ENCODE peak calls at places on chromosomes 1 and 21, in six cellular contexts. N, E, F, A, H and T are unnamed samples.

GRCh38 chr21:18499761-18500376 is 96.3 kb upstream of the TMPRSS15 start:
- DNase-seq in H (peak), A (peak), E (peak), F (peak), N (no peak), T (peak)

GRCh38 chr1:115317101-115318012 is 20.7 kb downstream of the NGF start:
- DNase-seq in F (peak), H (no peak), A (no peak), E (no peak), N (no peak), T (no peak)

GRCh38 chr1:14980801-14981200 is 172.7 kb upstream of the TMEM51 start:
- DNase-seq in H (no peak), F (no peak), N (no peak), A (no peak), E (no peak), T (no peak)

GRCh38 chr1:98979463-98979862 is 25.2 kb downstream of the PLPPR5 start:
- DNase-seq in E (no peak), H (no peak), A (no peak), N (no peak), F (no peak), T (no peak)

GRCh38 chr1:225735252-225736149 is 42.1 kb upstream of the SRP9 start:
- DNase-seq in A (no peak), E (peak), H (peak), F (peak), N (peak), T (no peak)

GRCh38 chr1:51956528-51957509 is 33.7 kb downstream of the RAB3B start:
- DNase-seq in E (no peak), N (no peak), H (no peak), F (no peak), A (peak), T (no peak)

GRCh38 chr1:177249231-177249630 is 78.5 kb downstream of the BRINP2 start:
- DNase-seq in F (no peak), A (no peak), H (no peak), N (no peak), E (peak), T (no peak)

GRCh38 chr1:22296701-22297591 is 154.0 kb upstream of the WNT4 start:
- DNase-seq in H (no peak), N (no peak), E (no peak), A (no peak), F (no peak), T (peak)

GRCh38 chr21:45615145-45615711 is 28.3 kb upstream of the PCBP3 start:
- DNase-seq in E (peak), A (no peak), N (peak), F (no peak), H (no peak), T (peak)

GRCh38 chr1:234601217-234602017 is 8.6 kb downstream of the IRF2BP2 start:
- DNase-seq in A (no peak), N (no peak), F (peak), E (no peak), H (no peak), T (peak)

GRCh38 chr1:199290186-199290585 is 651.3 kb downstream of the PTPRC start:
- DNase-seq in A (no peak), H (no peak), E (no peak), F (no peak), N (no peak), T (no peak)

GRCh38 chr1:160642281-160642644 is 4.6 kb downstream of the SLAMF1 start:
- DNase-seq in E (no peak), H (no peak), A (no peak), N (no peak), F (no peak), T (no peak)

GRCh38 chr1:79899914-79900313 is 893.4 kb upstream of the ADGRL4 start:
- DNase-seq in F (no peak), H (no peak), N (no peak), A (no peak), E (no peak), T (no peak)

GRCh38 chr1:33895396-33895795 is 31.5 kb downstream of the HMGB4 start:
- DNase-seq in F (no peak), E (no peak), H (no peak), A (no peak), N (no peak), T (no peak)

GRCh38 chr21:17725339-17725738 is 93.8 kb downstream of the C21orf91 start:
- DNase-seq in F (peak), E (no peak), A (no peak), N (no peak), H (no peak), T (no peak)

GRCh38 chr1:228096416-228097332 is 6.5 kb downstream of the C1orf35 start:
- DNase-seq in F (no peak), A (no peak), H (no peak), E (no peak), N (no peak), T (peak)
- H3K27ac ChIP-seq in F (no peak), A (no peak), H (no peak), E (no peak), N (no peak), T (no peak)

GRCh38 chr1:164561007-164561406 is 2.0 kb downstream of the PBX1 start:
- DNase-seq in E (no peak), A (no peak), H (no peak), N (no peak), F (no peak), T (no peak)
- H3K27ac ChIP-seq in E (peak), A (no peak), H (no peak), N (peak), F (peak), T (no peak)

GRCh38 chr1:201260236-201260591 is 23.1 kb upstream of the PKP1 start:
- DNase-seq in N (no peak), E (no peak), H (no peak), F (no peak), A (no peak), T (no peak)
- H3K27ac ChIP-seq in N (no peak), E (peak), H (no peak), F (no peak), A (peak), T (no peak)

DNA sequence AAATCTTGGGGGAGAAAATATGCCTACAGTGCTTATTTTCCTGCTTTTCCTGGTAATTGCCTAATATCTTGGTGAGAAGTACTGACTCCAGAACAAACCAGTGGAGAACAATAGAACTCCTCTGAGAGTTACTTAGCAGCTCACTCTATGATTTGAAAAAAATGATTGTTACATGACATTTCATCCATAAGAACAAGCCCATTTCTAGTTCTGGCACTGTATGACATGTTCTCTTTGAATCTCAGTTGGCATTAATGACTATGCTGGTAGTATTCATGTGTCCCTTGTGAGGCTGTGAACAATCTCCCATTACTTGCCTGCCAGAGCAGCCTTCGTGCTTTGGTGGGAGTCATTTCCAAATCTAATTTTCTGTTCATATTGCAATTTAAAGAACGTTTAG is 58.0 kb downstream of the CLIC4 start:
- DNase-seq in F (no peak), E (no peak), A (no peak), N (no peak), H (no peak), T (no peak)
- H3K27ac ChIP-seq in F (no peak), E (no peak), A (no peak), N (peak), H (no peak), T (no peak)

GRCh38 chr1:110477445-110477957 is 26.6 kb downstream of the PROK1 start:
- DNase-seq in F (no peak), E (peak), H (no peak), N (no peak), A (peak), T (no peak)
- H3K27ac ChIP-seq in F (peak), E (no peak), H (peak), N (no peak), A (peak), T (no peak)

DNA sequence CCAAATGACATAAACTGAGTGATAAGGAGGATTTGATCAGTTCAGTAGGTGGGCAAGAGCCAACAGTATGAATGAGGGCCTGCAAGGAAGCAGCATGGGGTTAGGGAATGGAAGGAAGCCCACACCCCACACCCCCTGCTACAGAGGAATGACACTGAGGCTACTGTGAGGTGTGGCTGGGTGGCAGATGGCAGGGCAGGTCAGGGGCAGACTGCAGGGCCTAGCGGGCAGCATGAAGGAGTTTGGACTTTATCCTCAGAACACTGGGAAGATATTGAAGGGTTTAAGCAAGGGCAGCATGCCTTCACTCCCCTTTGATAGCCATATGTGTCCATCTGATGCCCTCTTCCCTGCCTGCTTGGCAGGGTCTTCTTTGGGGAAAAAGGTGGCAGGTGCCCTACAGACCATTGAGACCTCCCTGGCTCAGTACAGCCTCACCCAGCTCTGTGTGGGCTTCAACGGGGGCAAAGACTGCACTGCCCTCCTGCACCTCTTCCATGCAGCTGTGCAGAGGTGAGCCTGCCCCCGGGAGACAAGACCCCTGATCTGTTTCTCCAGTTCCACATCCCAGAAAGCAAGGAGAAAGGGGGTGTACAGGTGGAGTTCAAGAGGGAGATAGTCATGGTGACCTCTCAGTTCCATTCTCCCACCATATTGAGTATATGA is 4.1 kb upstream of the LENEP start:
- DNase-seq in N (no peak), H (no peak), A (no peak), E (no peak), F (no peak), T (no peak)
- H3K27ac ChIP-seq in N (no peak), H (no peak), A (no peak), E (no peak), F (no peak), T (no peak)

DNA sequence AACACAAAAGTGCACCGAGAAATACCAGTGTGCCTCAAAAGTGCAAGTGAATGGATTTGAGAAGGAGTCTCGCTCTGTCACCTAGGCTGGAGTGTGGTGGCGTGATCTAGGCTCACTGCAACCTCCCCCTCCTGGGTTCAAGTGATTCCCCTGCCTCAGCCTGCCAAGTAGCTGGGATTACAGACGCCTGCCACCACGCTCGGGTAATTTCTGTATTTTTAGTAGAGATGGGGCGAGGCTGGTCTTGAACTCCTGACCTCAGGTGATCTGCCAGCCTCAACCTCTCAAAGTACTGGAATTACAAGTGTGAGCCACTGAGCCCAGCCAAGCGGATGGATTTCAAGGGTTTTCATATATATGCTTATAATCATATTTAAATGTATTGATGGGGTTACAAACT is 35.8 kb downstream of the PRRX1 start:
- DNase-seq in H (no peak), A (no peak), F (no peak), E (no peak), N (no peak), T (no peak)
- H3K27ac ChIP-seq in H (no peak), A (no peak), F (peak), E (no peak), N (peak), T (no peak)

GRCh38 chr1:229086091-229086490 is 184.8 kb upstream of the RAB4A start:
- DNase-seq in A (no peak), E (no peak), H (no peak), F (no peak), N (no peak), T (no peak)

GRCh38 chr1:229087339-229087738 is 183.6 kb upstream of the RAB4A start:
- DNase-seq in F (no peak), E (no peak), N (no peak), A (no peak), H (no peak), T (no peak)

GRCh38 chr1:229085291-229085690 is 185.6 kb upstream of the RAB4A start:
- DNase-seq in H (no peak), F (no peak), A (no peak), N (no peak), E (no peak), T (no peak)

GRCh38 chr1:229087906-229088305 is 183.0 kb upstream of the RAB4A start:
- DNase-seq in A (no peak), F (no peak), H (no peak), E (no peak), N (no peak), T (no peak)

DNA sequence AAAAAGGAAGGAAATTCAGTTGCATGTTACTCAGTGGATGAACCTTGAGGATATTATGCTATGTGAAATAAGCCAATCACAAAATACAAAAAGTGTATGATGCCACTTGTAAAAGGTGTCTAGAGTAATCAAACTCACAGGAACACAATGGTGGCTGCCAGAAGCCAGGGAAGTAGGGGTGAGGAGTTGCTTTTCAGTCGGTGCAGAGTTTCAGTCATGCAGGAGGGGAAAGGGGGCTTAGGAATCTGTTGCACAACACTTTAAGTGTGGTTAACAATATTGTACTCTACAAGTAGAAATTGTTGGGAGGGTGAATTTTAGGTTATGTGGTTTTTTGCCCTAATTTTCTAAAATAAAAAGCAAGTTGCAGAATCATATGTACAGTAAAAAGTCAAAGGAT is 184.2 kb upstream of the RAB4A start:
- DNase-seq in H (no peak), A (no peak), N (no peak), F (no peak), E (no peak), T (no peak)
- H3K27ac ChIP-seq in H (no peak), A (no peak), N (no peak), F (no peak), E (no peak), T (no peak)

DNA sequence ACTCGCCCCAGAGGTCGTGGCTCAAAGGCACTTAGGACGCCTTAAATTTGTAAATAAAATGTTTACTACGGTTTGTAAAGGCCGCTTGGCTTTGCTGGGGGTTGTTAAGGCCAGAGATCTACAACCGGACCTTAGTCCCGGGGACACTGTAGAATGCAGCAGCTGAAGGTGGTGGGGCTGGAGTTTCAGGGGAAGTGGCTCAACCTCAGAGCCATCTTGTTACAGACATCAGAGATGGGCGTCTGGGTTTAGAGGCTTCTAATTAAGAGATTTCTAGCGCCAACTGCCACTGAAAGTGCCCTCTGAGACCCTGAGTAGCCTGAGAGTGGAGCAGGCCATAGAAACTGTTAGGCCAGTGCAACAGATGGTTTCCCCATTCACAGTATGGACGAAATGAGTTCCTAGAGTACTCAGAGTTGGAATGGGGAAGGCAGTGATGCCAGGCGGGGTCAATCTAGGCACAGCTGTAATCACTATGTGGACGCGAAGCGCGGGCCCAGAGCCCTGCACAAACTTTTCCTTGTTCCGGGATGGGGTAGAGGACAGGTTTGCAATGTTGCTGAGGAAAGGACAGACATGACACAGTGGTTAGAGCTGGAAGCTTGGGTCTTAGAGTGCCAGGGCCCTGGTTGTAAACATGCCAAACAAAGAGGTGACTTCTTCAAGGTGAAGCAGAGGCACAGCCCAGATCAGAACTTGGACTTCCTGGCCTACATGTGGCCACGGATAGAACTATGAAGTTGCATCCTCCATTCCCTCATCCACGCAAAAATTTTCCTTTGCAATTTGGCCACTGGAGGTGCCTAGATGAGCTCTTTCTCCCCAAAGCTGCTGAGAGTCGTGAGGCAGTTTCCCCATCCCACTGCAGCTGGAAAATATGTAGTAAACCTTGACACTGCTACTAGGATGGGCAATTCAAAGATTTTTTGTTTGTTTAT is 6.0 kb downstream of the HLX start:
- DNase-seq in E (no peak), N (no peak), F (no peak), A (no peak), H (no peak), T (no peak)
- H3K27ac ChIP-seq in E (no peak), N (no peak), F (no peak), A (no peak), H (no peak), T (no peak)

DNA sequence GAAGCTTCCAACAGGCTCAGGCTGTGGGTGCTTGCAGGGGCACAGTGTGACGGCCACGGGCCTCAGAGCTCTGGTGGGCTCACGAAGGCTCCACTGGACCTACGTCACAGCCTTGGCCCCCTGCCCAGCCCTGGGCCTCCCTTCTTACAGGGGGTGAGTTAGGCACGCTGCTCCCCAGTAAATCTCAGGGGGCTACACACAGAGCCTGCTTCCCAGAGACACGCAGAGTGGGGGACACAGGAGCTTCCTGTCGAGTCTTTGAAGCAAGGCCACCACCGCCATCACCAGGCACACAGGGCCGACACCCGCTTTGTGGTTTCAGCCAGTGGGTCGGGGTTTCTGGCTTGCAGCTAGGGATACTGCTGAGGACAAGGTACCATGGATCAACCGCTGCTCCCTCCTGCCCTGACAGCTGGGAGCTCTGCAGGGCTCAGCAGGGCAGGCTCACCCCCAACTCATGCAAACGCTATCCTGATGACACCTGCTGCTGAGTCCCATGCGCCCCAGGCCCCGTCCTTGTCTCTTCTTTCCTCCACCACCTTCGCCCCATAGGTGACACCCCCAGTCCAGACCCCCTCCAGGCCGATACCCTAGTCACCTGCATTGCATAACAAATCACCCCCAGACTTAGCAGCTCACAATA is 5.5 kb upstream of the CFAP410 start:
- DNase-seq in A (no peak), E (no peak), N (no peak), H (no peak), F (no peak), T (no peak)
- H3K27ac ChIP-seq in A (no peak), E (no peak), N (no peak), H (no peak), F (no peak), T (no peak)